ENCODE peak calls at places on chromosomes 12 and 14, in six cellular contexts. One of them, this sample, is unnamed.

GRCh38 chr14:70832536-70833305 is 23.4 kb upstream of the MAP3K9 start:
- DNase-seq in activated CD4-positive, alpha-beta T cell treated with anti-CD3 and anti-CD28 coated beads, Interleukin-2, amount 50 U/mL, for 4 hours: no peak
- DNase-seq in AG09309: no peak
- DNase-seq in brain microvascular endothelial cell: no peak
- DNase-seq in suprapubic skin: no peak
- DNase-seq in T1000: no peak
- DNase-seq in this sample: no peak

GRCh38 chr12:11059784-11060183 is 2.3 kb downstream of the TAS2R46 start:
- DNase-seq in activated CD4-positive, alpha-beta T cell treated with anti-CD3 and anti-CD28 coated beads, Interleukin-2, amount 50 U/mL, for 4 hours: no peak
- DNase-seq in AG09309: no peak
- DNase-seq in brain microvascular endothelial cell: no peak
- DNase-seq in suprapubic skin: no peak
- DNase-seq in T1000: no peak
- DNase-seq in this sample: no peak

GRCh38 chr14:54446201-54446693 is 5.1 kb upstream of the CNIH1 start:
- DNase-seq in activated CD4-positive, alpha-beta T cell treated with anti-CD3 and anti-CD28 coated beads, Interleukin-2, amount 50 U/mL, for 4 hours: no peak
- DNase-seq in AG09309: no peak
- DNase-seq in brain microvascular endothelial cell: no peak
- DNase-seq in suprapubic skin: no peak
- DNase-seq in T1000: no peak
- DNase-seq in this sample: no peak

GRCh38 chr14:70884595-70885342 is 22.5 kb upstream of the PCNX1 start:
- DNase-seq in activated CD4-positive, alpha-beta T cell treated with anti-CD3 and anti-CD28 coated beads, Interleukin-2, amount 50 U/mL, for 4 hours: no peak
- DNase-seq in AG09309: no peak
- DNase-seq in brain microvascular endothelial cell: no peak
- DNase-seq in suprapubic skin: no peak
- DNase-seq in T1000: no peak
- DNase-seq in this sample: no peak

GRCh38 chr14:69535230-69535848 is 39.3 kb downstream of the CCDC177 start:
- DNase-seq in activated CD4-positive, alpha-beta T cell treated with anti-CD3 and anti-CD28 coated beads, Interleukin-2, amount 50 U/mL, for 4 hours: no peak
- DNase-seq in AG09309: peak
- DNase-seq in brain microvascular endothelial cell: peak
- DNase-seq in suprapubic skin: no peak
- DNase-seq in T1000: no peak
- DNase-seq in this sample: peak

GRCh38 chr14:68656452-68656851 is 136.4 kb downstream of the ZFP36L1 start:
- DNase-seq in activated CD4-positive, alpha-beta T cell treated with anti-CD3 and anti-CD28 coated beads, Interleukin-2, amount 50 U/mL, for 4 hours: no peak
- DNase-seq in AG09309: no peak
- DNase-seq in brain microvascular endothelial cell: no peak
- DNase-seq in suprapubic skin: no peak
- DNase-seq in T1000: no peak
- DNase-seq in this sample: no peak

GRCh38 chr12:52006726-52007157 is at the start of gene TAMALIN:
- DNase-seq in activated CD4-positive, alpha-beta T cell treated with anti-CD3 and anti-CD28 coated beads, Interleukin-2, amount 50 U/mL, for 4 hours: peak
- DNase-seq in AG09309: no peak
- DNase-seq in brain microvascular endothelial cell: no peak
- DNase-seq in suprapubic skin: no peak
- DNase-seq in T1000: no peak
- DNase-seq in this sample: peak

GRCh38 chr12:7479784-7480183 is 23.8 kb downstream of the CD163 start:
- DNase-seq in activated CD4-positive, alpha-beta T cell treated with anti-CD3 and anti-CD28 coated beads, Interleukin-2, amount 50 U/mL, for 4 hours: no peak
- DNase-seq in AG09309: no peak
- DNase-seq in brain microvascular endothelial cell: no peak
- DNase-seq in suprapubic skin: no peak
- DNase-seq in T1000: no peak
- DNase-seq in this sample: no peak

GRCh38 chr14:26794731-26795130 is 196.9 kb upstream of the NOVA1 start:
- DNase-seq in activated CD4-positive, alpha-beta T cell treated with anti-CD3 and anti-CD28 coated beads, Interleukin-2, amount 50 U/mL, for 4 hours: no peak
- DNase-seq in AG09309: no peak
- DNase-seq in brain microvascular endothelial cell: no peak
- DNase-seq in suprapubic skin: no peak
- DNase-seq in T1000: no peak
- DNase-seq in this sample: no peak

GRCh38 chr12:16610743-16611142 is 4.8 kb upstream of the LMO3 start:
- DNase-seq in activated CD4-positive, alpha-beta T cell treated with anti-CD3 and anti-CD28 coated beads, Interleukin-2, amount 50 U/mL, for 4 hours: no peak
- DNase-seq in AG09309: no peak
- DNase-seq in brain microvascular endothelial cell: no peak
- DNase-seq in suprapubic skin: no peak
- DNase-seq in T1000: no peak
- DNase-seq in this sample: no peak

GRCh38 chr14:104290756-104291122 is 152.4 kb downstream of the KIF26A start:
- DNase-seq in activated CD4-positive, alpha-beta T cell treated with anti-CD3 and anti-CD28 coated beads, Interleukin-2, amount 50 U/mL, for 4 hours: no peak
- DNase-seq in AG09309: no peak
- DNase-seq in brain microvascular endothelial cell: no peak
- DNase-seq in suprapubic skin: peak
- DNase-seq in T1000: no peak
- DNase-seq in this sample: no peak

GRCh38 chr14:53619625-53620324 is 336.9 kb downstream of the BMP4 start:
- DNase-seq in activated CD4-positive, alpha-beta T cell treated with anti-CD3 and anti-CD28 coated beads, Interleukin-2, amount 50 U/mL, for 4 hours: no peak
- DNase-seq in AG09309: peak
- DNase-seq in brain microvascular endothelial cell: peak
- DNase-seq in suprapubic skin: no peak
- DNase-seq in T1000: no peak
- DNase-seq in this sample: no peak

GRCh38 chr12:95365912-95366311 is 108.0 kb upstream of the METAP2 start:
- DNase-seq in activated CD4-positive, alpha-beta T cell treated with anti-CD3 and anti-CD28 coated beads, Interleukin-2, amount 50 U/mL, for 4 hours: no peak
- DNase-seq in AG09309: no peak
- DNase-seq in brain microvascular endothelial cell: no peak
- DNase-seq in suprapubic skin: no peak
- DNase-seq in T1000: no peak
- DNase-seq in this sample: no peak

GRCh38 chr14:22251090-22251489 is 337.9 kb downstream of the DAD1 start:
- DNase-seq in activated CD4-positive, alpha-beta T cell treated with anti-CD3 and anti-CD28 coated beads, Interleukin-2, amount 50 U/mL, for 4 hours: no peak
- DNase-seq in AG09309: no peak
- DNase-seq in brain microvascular endothelial cell: peak
- DNase-seq in suprapubic skin: no peak
- DNase-seq in T1000: no peak
- DNase-seq in this sample: no peak

GRCh38 chr12:53695148-53696138 is 19.6 kb upstream of the ATP5MC2 start:
- DNase-seq in activated CD4-positive, alpha-beta T cell treated with anti-CD3 and anti-CD28 coated beads, Interleukin-2, amount 50 U/mL, for 4 hours: peak
- DNase-seq in AG09309: no peak
- DNase-seq in brain microvascular endothelial cell: peak
- DNase-seq in suprapubic skin: no peak
- DNase-seq in T1000: no peak
- DNase-seq in this sample: no peak

GRCh38 chr12:107454431-107454830 is 231.2 kb upstream of the PWP1 start:
- DNase-seq in activated CD4-positive, alpha-beta T cell treated with anti-CD3 and anti-CD28 coated beads, Interleukin-2, amount 50 U/mL, for 4 hours: no peak
- DNase-seq in AG09309: no peak
- DNase-seq in brain microvascular endothelial cell: no peak
- DNase-seq in suprapubic skin: no peak
- DNase-seq in T1000: no peak
- DNase-seq in this sample: no peak

GRCh38 chr12:89770391-89770790 is 61.8 kb upstream of the ATP2B1 start:
- DNase-seq in activated CD4-positive, alpha-beta T cell treated with anti-CD3 and anti-CD28 coated beads, Interleukin-2, amount 50 U/mL, for 4 hours: no peak
- DNase-seq in AG09309: no peak
- DNase-seq in brain microvascular endothelial cell: no peak
- DNase-seq in suprapubic skin: no peak
- DNase-seq in T1000: no peak
- DNase-seq in this sample: no peak

GRCh38 chr12:116150001-116150400 is 127.5 kb downstream of the MED13L start:
- DNase-seq in activated CD4-positive, alpha-beta T cell treated with anti-CD3 and anti-CD28 coated beads, Interleukin-2, amount 50 U/mL, for 4 hours: no peak
- DNase-seq in AG09309: no peak
- DNase-seq in brain microvascular endothelial cell: no peak
- DNase-seq in suprapubic skin: no peak
- DNase-seq in T1000: no peak
- DNase-seq in this sample: no peak

GRCh38 chr14:32003585-32003984 is 73.5 kb upstream of the ARHGAP5 start:
- DNase-seq in activated CD4-positive, alpha-beta T cell treated with anti-CD3 and anti-CD28 coated beads, Interleukin-2, amount 50 U/mL, for 4 hours: no peak
- DNase-seq in AG09309: no peak
- DNase-seq in brain microvascular endothelial cell: no peak
- DNase-seq in suprapubic skin: no peak
- DNase-seq in T1000: no peak
- DNase-seq in this sample: no peak

GRCh38 chr12:56476972-56477432 is 8.6 kb downstream of the SPRYD4 start:
- DNase-seq in activated CD4-positive, alpha-beta T cell treated with anti-CD3 and anti-CD28 coated beads, Interleukin-2, amount 50 U/mL, for 4 hours: no peak
- DNase-seq in AG09309: no peak
- DNase-seq in brain microvascular endothelial cell: no peak
- DNase-seq in suprapubic skin: no peak
- DNase-seq in T1000: no peak
- DNase-seq in this sample: no peak

GRCh38 chr12:106149096-106149784 is 10.5 kb upstream of the NUAK1 start:
- DNase-seq in activated CD4-positive, alpha-beta T cell treated with anti-CD3 and anti-CD28 coated beads, Interleukin-2, amount 50 U/mL, for 4 hours: no peak
- DNase-seq in AG09309: no peak
- DNase-seq in brain microvascular endothelial cell: no peak
- DNase-seq in suprapubic skin: no peak
- DNase-seq in T1000: no peak
- DNase-seq in this sample: no peak

GRCh38 chr14:69673099-69673498 is 61.7 kb downstream of the SUSD6 start:
- DNase-seq in activated CD4-positive, alpha-beta T cell treated with anti-CD3 and anti-CD28 coated beads, Interleukin-2, amount 50 U/mL, for 4 hours: no peak
- DNase-seq in AG09309: no peak
- DNase-seq in brain microvascular endothelial cell: no peak
- DNase-seq in suprapubic skin: no peak
- DNase-seq in T1000: no peak
- DNase-seq in this sample: no peak

GRCh38 chr12:111377440-111377839 is 8.5 kb upstream of the PHETA1 start:
- DNase-seq in activated CD4-positive, alpha-beta T cell treated with anti-CD3 and anti-CD28 coated beads, Interleukin-2, amount 50 U/mL, for 4 hours: no peak
- DNase-seq in AG09309: no peak
- DNase-seq in brain microvascular endothelial cell: no peak
- DNase-seq in suprapubic skin: no peak
- DNase-seq in T1000: no peak
- DNase-seq in this sample: no peak

GRCh38 chr12:130717752-130718151 is 1.7 kb upstream of the RIMBP2 start:
- DNase-seq in activated CD4-positive, alpha-beta T cell treated with anti-CD3 and anti-CD28 coated beads, Interleukin-2, amount 50 U/mL, for 4 hours: no peak
- DNase-seq in AG09309: no peak
- DNase-seq in brain microvascular endothelial cell: no peak
- DNase-seq in suprapubic skin: no peak
- DNase-seq in T1000: no peak
- DNase-seq in this sample: no peak

GRCh38 chr12:49545815-49546214 is 7.0 kb downstream of the KCNH3 start:
- DNase-seq in activated CD4-positive, alpha-beta T cell treated with anti-CD3 and anti-CD28 coated beads, Interleukin-2, amount 50 U/mL, for 4 hours: no peak
- DNase-seq in AG09309: no peak
- DNase-seq in brain microvascular endothelial cell: no peak
- DNase-seq in suprapubic skin: no peak
- DNase-seq in T1000: no peak
- DNase-seq in this sample: no peak

GRCh38 chr12:95115641-95116040 is 42.2 kb upstream of the NR2C1 start:
- DNase-seq in activated CD4-positive, alpha-beta T cell treated with anti-CD3 and anti-CD28 coated beads, Interleukin-2, amount 50 U/mL, for 4 hours: no peak
- DNase-seq in AG09309: no peak
- DNase-seq in brain microvascular endothelial cell: no peak
- DNase-seq in suprapubic skin: no peak
- DNase-seq in T1000: no peak
- DNase-seq in this sample: no peak

GRCh38 chr14:47208434-47208833 is 467.0 kb downstream of the MDGA2 start:
- DNase-seq in activated CD4-positive, alpha-beta T cell treated with anti-CD3 and anti-CD28 coated beads, Interleukin-2, amount 50 U/mL, for 4 hours: no peak
- DNase-seq in AG09309: no peak
- DNase-seq in brain microvascular endothelial cell: no peak
- DNase-seq in suprapubic skin: no peak
- DNase-seq in T1000: no peak
- DNase-seq in this sample: no peak

GRCh38 chr14:57058319-57058718 is 210.4 kb downstream of the EXOC5 start:
- DNase-seq in activated CD4-positive, alpha-beta T cell treated with anti-CD3 and anti-CD28 coated beads, Interleukin-2, amount 50 U/mL, for 4 hours: no peak
- DNase-seq in AG09309: no peak
- DNase-seq in brain microvascular endothelial cell: no peak
- DNase-seq in suprapubic skin: no peak
- DNase-seq in T1000: no peak
- DNase-seq in this sample: no peak

GRCh38 chr14:20751963-20752562 is 6.4 kb downstream of the EDDM3A start:
- DNase-seq in activated CD4-positive, alpha-beta T cell treated with anti-CD3 and anti-CD28 coated beads, Interleukin-2, amount 50 U/mL, for 4 hours: no peak
- DNase-seq in AG09309: no peak
- DNase-seq in brain microvascular endothelial cell: no peak
- DNase-seq in suprapubic skin: no peak
- DNase-seq in T1000: no peak
- DNase-seq in this sample: no peak

GRCh38 chr12:55188974-55189556 is 31.8 kb upstream of the OR10A7 start:
- DNase-seq in activated CD4-positive, alpha-beta T cell treated with anti-CD3 and anti-CD28 coated beads, Interleukin-2, amount 50 U/mL, for 4 hours: no peak
- DNase-seq in AG09309: peak
- DNase-seq in brain microvascular endothelial cell: peak
- DNase-seq in suprapubic skin: no peak
- DNase-seq in T1000: peak
- DNase-seq in this sample: peak

GRCh38 chr12:124898200-124898950 is 16.1 kb downstream of the UBC start:
- DNase-seq in activated CD4-positive, alpha-beta T cell treated with anti-CD3 and anti-CD28 coated beads, Interleukin-2, amount 50 U/mL, for 4 hours: peak
- DNase-seq in AG09309: no peak
- DNase-seq in brain microvascular endothelial cell: no peak
- DNase-seq in suprapubic skin: no peak
- DNase-seq in T1000: no peak
- DNase-seq in this sample: no peak

GRCh38 chr12:121689430-121689829 is 20.0 kb upstream of the MORN3 start:
- DNase-seq in activated CD4-positive, alpha-beta T cell treated with anti-CD3 and anti-CD28 coated beads, Interleukin-2, amount 50 U/mL, for 4 hours: no peak
- DNase-seq in AG09309: no peak
- DNase-seq in brain microvascular endothelial cell: no peak
- DNase-seq in suprapubic skin: no peak
- DNase-seq in T1000: no peak
- DNase-seq in this sample: no peak

GRCh38 chr14:41606249-41607118 is at the start of gene LRFN5:
- DNase-seq in activated CD4-positive, alpha-beta T cell treated with anti-CD3 and anti-CD28 coated beads, Interleukin-2, amount 50 U/mL, for 4 hours: no peak
- DNase-seq in AG09309: no peak
- DNase-seq in brain microvascular endothelial cell: no peak
- DNase-seq in suprapubic skin: no peak
- DNase-seq in T1000: peak
- DNase-seq in this sample: peak

GRCh38 chr12:32617549-32617948 is 61.6 kb upstream of the DNM1L start:
- DNase-seq in activated CD4-positive, alpha-beta T cell treated with anti-CD3 and anti-CD28 coated beads, Interleukin-2, amount 50 U/mL, for 4 hours: no peak
- DNase-seq in AG09309: no peak
- DNase-seq in brain microvascular endothelial cell: no peak
- DNase-seq in suprapubic skin: no peak
- DNase-seq in T1000: no peak
- DNase-seq in this sample: no peak

GRCh38 chr12:118375348-118375747 is 1.0 kb upstream of the SUDS3 start:
- DNase-seq in activated CD4-positive, alpha-beta T cell treated with anti-CD3 and anti-CD28 coated beads, Interleukin-2, amount 50 U/mL, for 4 hours: no peak
- DNase-seq in AG09309: no peak
- DNase-seq in brain microvascular endothelial cell: no peak
- DNase-seq in suprapubic skin: no peak
- DNase-seq in T1000: no peak
- DNase-seq in this sample: no peak

GRCh38 chr12:104703372-104703771 is 246.6 kb downstream of the CHST11 start:
- DNase-seq in activated CD4-positive, alpha-beta T cell treated with anti-CD3 and anti-CD28 coated beads, Interleukin-2, amount 50 U/mL, for 4 hours: no peak
- DNase-seq in AG09309: no peak
- DNase-seq in brain microvascular endothelial cell: no peak
- DNase-seq in suprapubic skin: no peak
- DNase-seq in T1000: no peak
- DNase-seq in this sample: no peak

GRCh38 chr12:5690240-5690639 is 254.8 kb downstream of the ANO2 start:
- DNase-seq in activated CD4-positive, alpha-beta T cell treated with anti-CD3 and anti-CD28 coated beads, Interleukin-2, amount 50 U/mL, for 4 hours: no peak
- DNase-seq in AG09309: no peak
- DNase-seq in brain microvascular endothelial cell: no peak
- DNase-seq in suprapubic skin: no peak
- DNase-seq in T1000: no peak
- DNase-seq in this sample: no peak

GRCh38 chr14:34258318-34258717 is 203.7 kb downstream of the SPTSSA start:
- DNase-seq in activated CD4-positive, alpha-beta T cell treated with anti-CD3 and anti-CD28 coated beads, Interleukin-2, amount 50 U/mL, for 4 hours: no peak
- DNase-seq in AG09309: no peak
- DNase-seq in brain microvascular endothelial cell: peak
- DNase-seq in suprapubic skin: no peak
- DNase-seq in T1000: peak
- DNase-seq in this sample: no peak

This sample was measured in lung.